ENCODE peak calls at places on chromosome 15, in five cellular contexts. A is HCT116, N is HepG2, S is K562, V is H1. F is an unnamed sample.

GRCh38 chr15:88975891-88976290 is 62.7 kb upstream of the MFGE8 start:
- DNase-seq in A (no peak), N (no peak), S (no peak), V (no peak), F (no peak)

GRCh38 chr15:60006203-60006782 is 2.2 kb downstream of the FOXB1 start:
- DNase-seq in A (no peak), N (no peak), S (peak), V (peak), F (no peak)

GRCh38 chr15:98896802-98897732 is 110.5 kb downstream of the PGPEP1L start:
- DNase-seq in A (peak), N (peak), S (no peak), V (no peak), F (no peak)

GRCh38 chr15:101266034-101266433 is 11.3 kb downstream of the SELENOS start:
- DNase-seq in A (no peak), N (no peak), S (no peak), V (no peak), F (no peak)

GRCh38 chr15:70299931-70300858 is 202.5 kb upstream of the TLE3 start:
- DNase-seq in A (no peak), N (no peak), S (no peak), V (no peak), F (peak)

GRCh38 chr15:55823191-55823670 is 80.3 kb upstream of the PRTG start:
- DNase-seq in A (no peak), N (no peak), S (no peak), V (no peak), F (no peak)

GRCh38 chr15:26804063-26804804 is 31.4 kb upstream of the GABRB3 start:
- DNase-seq in A (no peak), N (no peak), S (no peak), V (no peak), F (no peak)

GRCh38 chr15:52349062-52349700 is 53.6 kb upstream of the MYO5C start:
- DNase-seq in A (no peak), N (no peak), S (no peak), V (no peak), F (no peak)

GRCh38 chr15:76945494-76945893 is 13.9 kb downstream of the RCN2 start:
- DNase-seq in A (no peak), N (no peak), S (no peak), V (no peak), F (no peak)

GRCh38 chr15:63332367-63333078 is 49.1 kb downstream of the CA12 start:
- DNase-seq in A (peak), N (no peak), S (no peak), V (no peak), F (no peak)

GRCh38 chr15:69082556-69082955 is 68.1 kb downstream of the NOX5 start:
- DNase-seq in A (no peak), N (peak), S (no peak), V (no peak), F (no peak)

GRCh38 chr15:24957691-24958090 is 2.9 kb downstream of the SNRPN start:
- DNase-seq in A (no peak), N (no peak), S (no peak), V (no peak), F (no peak)

GRCh38 chr15:25807063-25807462 is 56.1 kb downstream of the ATP10A start:
- DNase-seq in A (no peak), N (no peak), S (no peak), V (no peak), F (no peak)

GRCh38 chr15:52658955-52659354 is 20.2 kb downstream of the ATOSA start:
- DNase-seq in A (no peak), N (no peak), S (no peak), V (no peak), F (peak)

GRCh38 chr15:94125131-94125530 is 106.2 kb upstream of the MCTP2 start:
- DNase-seq in A (no peak), N (no peak), S (no peak), V (no peak), F (no peak)

GRCh38 chr15:64566102-64566501 is 105.7 kb downstream of the ZNF609 start:
- DNase-seq in A (no peak), N (no peak), S (no peak), V (no peak), F (no peak)

GRCh38 chr15:61327019-61327631 is 98.0 kb upstream of the RORA start:
- DNase-seq in A (no peak), N (no peak), S (no peak), V (no peak), F (peak)

GRCh38 chr15:100733088-100733487 is 130.7 kb downstream of the ASB7 start:
- DNase-seq in A (no peak), N (no peak), S (no peak), V (peak), F (no peak)

GRCh38 chr15:100711479-100712130 is 109.2 kb downstream of the ASB7 start:
- DNase-seq in A (no peak), N (no peak), S (no peak), V (no peak), F (no peak)

GRCh38 chr15:85828869-85829268 is 34.1 kb upstream of the KLHL25 start:
- DNase-seq in A (no peak), N (no peak), S (no peak), V (no peak), F (no peak)

DNA sequence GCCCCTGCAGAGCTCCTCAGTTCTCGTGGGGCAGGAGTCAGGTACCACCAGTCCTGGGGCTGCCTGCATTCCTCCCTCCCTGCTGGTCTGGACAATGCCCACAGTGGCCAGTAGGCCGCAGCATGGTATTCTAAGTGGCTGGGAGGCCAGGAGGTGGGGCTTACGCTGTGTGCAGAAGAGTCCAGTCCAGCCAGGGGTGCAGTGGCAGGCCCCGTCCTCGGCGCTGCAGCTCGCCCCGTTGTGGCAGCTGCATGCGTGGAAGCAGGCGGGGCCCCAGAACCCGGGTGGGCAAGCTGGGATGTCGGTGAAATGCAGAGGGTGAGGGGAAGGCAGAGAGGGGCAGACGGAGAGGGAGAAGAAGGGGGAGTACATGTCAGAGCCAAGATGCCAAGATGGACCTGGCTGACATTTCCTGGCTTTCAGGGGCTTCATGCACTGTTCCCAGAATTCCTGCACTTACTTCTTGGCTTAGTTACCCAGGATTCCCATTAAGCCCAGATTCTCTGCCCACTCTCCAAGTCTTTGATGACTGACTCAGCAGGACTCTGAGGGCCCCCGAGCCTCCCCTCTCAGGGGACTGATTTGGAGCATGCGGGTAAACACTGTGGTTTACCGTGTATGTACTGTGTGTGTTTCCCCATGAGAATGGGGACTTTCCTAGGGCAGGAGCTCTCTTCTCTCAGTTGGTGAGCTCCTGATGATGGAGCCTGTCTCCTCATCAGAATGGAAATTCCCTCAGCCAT is 47.5 kb downstream of the RAB11A start:
- DNase-seq in A (no peak), N (peak), S (peak), V (peak), F (peak)
- H3K27ac ChIP-seq in A (no peak), N (no peak), S (no peak), V (no peak), F (peak)

DNA sequence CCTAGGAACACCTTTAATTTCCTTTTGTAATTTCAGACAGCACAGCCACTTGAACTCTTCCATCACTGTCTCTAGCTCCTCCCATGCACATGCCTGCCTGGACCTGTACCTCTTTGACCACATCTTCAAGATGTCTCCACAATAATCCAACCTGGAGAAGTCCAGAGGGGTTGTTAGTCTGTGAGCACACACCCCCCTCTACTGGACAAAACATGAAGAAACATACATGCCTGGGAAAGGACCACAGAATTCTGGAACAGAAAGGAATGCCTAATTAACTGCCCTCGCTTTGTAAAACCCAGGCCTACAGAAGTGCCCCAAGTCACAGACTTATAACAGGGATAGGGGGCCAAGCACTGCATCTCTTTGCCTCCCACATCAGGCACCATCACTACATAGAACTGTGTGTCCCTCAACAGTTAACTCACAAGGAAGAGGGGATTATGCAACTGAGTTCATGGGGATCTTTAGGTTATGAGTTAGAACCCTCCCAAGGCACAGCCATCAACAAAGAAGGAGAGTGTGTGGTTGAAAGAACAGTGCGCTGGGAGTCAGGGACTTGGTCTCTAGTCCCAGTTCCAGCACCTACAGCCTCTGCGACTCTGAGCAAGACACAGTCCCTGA is 61.7 kb downstream of the FMN1 start:
- DNase-seq in A (peak), N (peak), S (peak), V (no peak), F (no peak)
- TF ChIP-seq ZNF274 in A (no peak), N (no peak), S (no peak), V (no peak), F (no peak)

DNA sequence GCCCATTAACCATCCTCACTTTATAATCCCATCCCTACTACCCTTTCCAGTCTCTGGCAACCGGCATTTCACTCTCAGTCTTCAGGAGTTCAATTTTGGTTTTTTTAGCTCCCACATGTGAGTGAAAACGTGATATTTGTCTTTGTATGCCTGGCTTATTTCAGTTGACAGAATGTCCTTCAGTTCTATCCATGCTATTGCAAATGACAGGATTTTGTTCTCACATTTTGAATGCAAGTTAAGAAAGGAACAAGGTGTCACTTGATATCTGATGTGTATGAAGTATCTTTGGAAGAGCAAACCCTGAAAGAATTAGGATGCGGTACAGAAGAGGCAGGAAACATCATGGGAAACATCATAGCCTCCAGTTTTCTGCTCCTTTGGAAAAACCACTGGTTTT is 298.1 kb downstream of the THSD4 start:
- DNase-seq in A (no peak), N (no peak), S (no peak), V (no peak), F (no peak)
- H3K9ac ChIP-seq in A (no peak), N (no peak), S (no peak), V (no peak), F (no peak)

DNA sequence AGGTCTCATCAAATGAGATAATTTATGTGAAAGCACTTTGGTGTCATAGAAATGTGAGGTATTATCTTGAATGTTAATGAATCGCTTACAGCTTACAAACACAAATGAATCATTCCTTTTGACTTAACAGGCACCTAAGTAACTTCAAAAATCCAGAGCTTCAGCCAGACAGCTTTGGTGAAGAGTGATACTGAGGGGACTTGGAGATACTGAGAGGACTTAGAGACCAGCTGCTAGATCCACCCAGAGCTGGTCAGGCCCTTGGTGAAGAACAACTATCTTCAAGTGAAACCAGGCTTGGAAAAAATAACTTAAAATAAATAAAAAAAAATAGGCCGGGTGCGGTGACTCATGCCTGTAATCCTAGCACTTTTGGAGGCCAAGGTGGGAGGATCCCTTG is 16.2 kb upstream of the ZFYVE19 start:
- DNase-seq in A (no peak), N (no peak), S (no peak), V (no peak), F (no peak)
- H3K27ac ChIP-seq in A (peak), N (no peak), S (peak), V (no peak), F (no peak)